ENCODE peak calls at places on chromosomes 5 and 9, in six cellular contexts. One of them, this sample, is unnamed.

GRCh38 chr9:31347082-31347617 is 1037.3 kb upstream of the ACO1 start:
- DNase-seq in CD8-positive, alpha-beta T cell: peak; percentile 22
- DNase-seq in CD14-positive monocyte: no peak
- DNase-seq in IMR-90: no peak
- DNase-seq in endothelial cell: peak; percentile 10
- DNase-seq in left ventricle myocardium inferior: no peak
- DNase-seq in this sample: no peak

GRCh38 chr5:127210082-127210481 is 80.5 kb upstream of the MEGF10 start:
- DNase-seq in CD8-positive, alpha-beta T cell: no peak
- DNase-seq in CD14-positive monocyte: no peak
- DNase-seq in IMR-90: no peak
- DNase-seq in endothelial cell: no peak
- DNase-seq in left ventricle myocardium inferior: no peak
- DNase-seq in this sample: no peak

GRCh38 chr9:68560131-68560844 is 19.6 kb upstream of the TMEM252 start:
- DNase-seq in CD8-positive, alpha-beta T cell: no peak
- DNase-seq in CD14-positive monocyte: peak; percentile 97
- DNase-seq in IMR-90: peak; percentile 84
- DNase-seq in endothelial cell: peak; percentile 63
- DNase-seq in left ventricle myocardium inferior: peak; percentile 44
- DNase-seq in this sample: peak; percentile 36

GRCh38 chr5:135230326-135230925 is 168.6 kb downstream of the MACROH2A1 start:
- DNase-seq in CD8-positive, alpha-beta T cell: no peak
- DNase-seq in CD14-positive monocyte: peak; percentile 64
- DNase-seq in IMR-90: peak; percentile 78
- DNase-seq in endothelial cell: no peak
- DNase-seq in left ventricle myocardium inferior: peak; percentile 53
- DNase-seq in this sample: no peak

GRCh38 chr9:4923580-4924544 is 61.2 kb upstream of the JAK2 start:
- DNase-seq in CD8-positive, alpha-beta T cell: no peak
- DNase-seq in CD14-positive monocyte: no peak
- DNase-seq in IMR-90: peak; percentile 44
- DNase-seq in endothelial cell: no peak
- DNase-seq in left ventricle myocardium inferior: no peak
- DNase-seq in this sample: no peak

GRCh38 chr9:100619194-100619593 is 41.3 kb downstream of the CAVIN4 start:
- DNase-seq in CD8-positive, alpha-beta T cell: no peak
- DNase-seq in CD14-positive monocyte: no peak
- DNase-seq in IMR-90: no peak
- DNase-seq in endothelial cell: no peak
- DNase-seq in left ventricle myocardium inferior: no peak
- DNase-seq in this sample: no peak

GRCh38 chr9:81717061-81717746 is 27.9 kb upstream of the TLE1 start:
- DNase-seq in CD8-positive, alpha-beta T cell: no peak
- DNase-seq in CD14-positive monocyte: no peak
- DNase-seq in IMR-90: no peak
- DNase-seq in endothelial cell: no peak
- DNase-seq in left ventricle myocardium inferior: no peak
- DNase-seq in this sample: no peak

GRCh38 chr5:65702036-65702435 is 19.9 kb downstream of the SGTB start:
- DNase-seq in CD8-positive, alpha-beta T cell: no peak
- DNase-seq in CD14-positive monocyte: no peak
- DNase-seq in IMR-90: no peak
- DNase-seq in endothelial cell: no peak
- DNase-seq in left ventricle myocardium inferior: no peak
- DNase-seq in this sample: no peak

GRCh38 chr5:35608881-35609779 is 8.5 kb upstream of the SPEF2 start:
- DNase-seq in CD8-positive, alpha-beta T cell: no peak
- DNase-seq in CD14-positive monocyte: no peak
- DNase-seq in IMR-90: no peak
- DNase-seq in endothelial cell: no peak
- DNase-seq in left ventricle myocardium inferior: no peak
- DNase-seq in this sample: no peak

GRCh38 chr5:115170128-115170923 is 618 bp upstream of the TRIM36 start:
- DNase-seq in CD8-positive, alpha-beta T cell: no peak
- DNase-seq in CD14-positive monocyte: no peak
- DNase-seq in IMR-90: peak; percentile 1
- DNase-seq in endothelial cell: peak; percentile 40
- DNase-seq in left ventricle myocardium inferior: no peak
- DNase-seq in this sample: peak; percentile 32

DNA sequence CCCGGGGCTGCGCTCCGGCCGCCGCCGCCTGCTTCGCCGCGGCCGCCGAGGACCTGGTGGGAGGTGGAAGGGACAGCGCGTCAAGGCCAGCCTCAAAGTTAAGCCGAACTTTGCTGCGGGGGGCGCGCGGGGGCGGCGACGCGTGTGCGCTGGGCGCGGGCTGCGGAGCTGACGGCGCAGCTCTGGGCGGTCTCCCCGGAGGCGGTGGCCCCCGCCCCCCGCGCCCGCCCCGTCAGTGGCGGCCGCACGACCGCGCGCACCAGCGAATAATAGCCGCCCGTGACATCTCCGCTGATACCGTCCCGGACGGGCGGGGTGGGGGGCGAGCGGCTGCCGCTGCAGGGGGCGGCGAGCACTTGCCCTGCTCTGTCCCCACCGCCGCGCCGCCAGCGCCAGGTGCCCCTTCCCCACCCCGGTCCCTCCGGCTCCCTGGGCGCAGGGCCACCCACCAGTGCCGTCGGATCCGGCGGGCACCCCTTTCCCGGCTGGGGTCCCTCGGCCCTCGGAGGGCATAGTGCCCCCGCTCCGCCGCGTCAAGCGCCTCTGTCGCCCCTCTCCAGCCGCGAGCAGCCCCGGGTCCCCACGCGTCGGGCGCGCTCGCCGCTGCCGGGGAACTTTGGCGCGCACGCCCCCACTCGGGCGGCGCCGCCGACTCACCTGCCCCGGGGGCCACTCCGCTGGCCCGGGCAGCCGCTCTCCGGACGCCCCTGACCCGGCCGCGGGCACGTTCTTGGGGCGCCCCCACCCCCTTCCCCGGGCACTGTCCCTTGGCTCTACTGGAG is 772 bp upstream of the FAM78A start:
- DNase-seq in CD8-positive, alpha-beta T cell: peak; percentile 57
- DNase-seq in CD14-positive monocyte: no peak
- DNase-seq in IMR-90: no peak
- DNase-seq in endothelial cell: no peak
- DNase-seq in left ventricle myocardium inferior: no peak
- DNase-seq in this sample: no peak
- TF ChIP-seq CTCF in CD8-positive, alpha-beta T cell: no peak
- TF ChIP-seq CTCF in CD14-positive monocyte: no peak
- TF ChIP-seq CTCF in IMR-90: no peak
- TF ChIP-seq CTCF in endothelial cell: no peak
- TF ChIP-seq CTCF in left ventricle myocardium inferior: peak; percentile 16
- TF ChIP-seq CTCF in this sample: no peak

DNA sequence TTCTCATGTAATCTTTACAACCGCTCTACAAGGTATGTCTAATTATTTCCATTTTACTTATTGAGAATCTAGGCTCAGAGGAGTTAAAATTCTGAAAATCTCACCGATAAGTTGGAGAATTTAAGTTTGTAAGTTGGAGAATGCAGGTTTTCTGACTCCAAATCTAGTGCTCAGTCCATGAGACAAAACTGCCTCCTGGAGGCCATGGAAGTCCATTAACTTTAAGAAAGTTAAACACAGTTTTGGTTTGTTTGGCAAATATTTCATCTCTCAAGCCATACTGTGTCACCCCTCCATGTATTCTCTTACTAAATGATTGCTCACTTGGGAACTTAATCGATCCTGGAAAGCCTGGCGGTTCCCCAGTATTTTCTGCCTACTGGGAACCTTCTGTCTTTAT is 52.6 kb downstream of the INIP start:
- DNase-seq in CD8-positive, alpha-beta T cell: no peak
- DNase-seq in CD14-positive monocyte: no peak
- DNase-seq in IMR-90: peak; percentile 47
- DNase-seq in endothelial cell: no peak
- DNase-seq in left ventricle myocardium inferior: no peak
- DNase-seq in this sample: no peak
- TF ChIP-seq CTCF in CD8-positive, alpha-beta T cell: no peak
- TF ChIP-seq CTCF in CD14-positive monocyte: no peak
- TF ChIP-seq CTCF in IMR-90: peak; percentile 49
- TF ChIP-seq CTCF in endothelial cell: no peak
- TF ChIP-seq CTCF in left ventricle myocardium inferior: peak; percentile 21
- TF ChIP-seq CTCF in this sample: no peak

DNA sequence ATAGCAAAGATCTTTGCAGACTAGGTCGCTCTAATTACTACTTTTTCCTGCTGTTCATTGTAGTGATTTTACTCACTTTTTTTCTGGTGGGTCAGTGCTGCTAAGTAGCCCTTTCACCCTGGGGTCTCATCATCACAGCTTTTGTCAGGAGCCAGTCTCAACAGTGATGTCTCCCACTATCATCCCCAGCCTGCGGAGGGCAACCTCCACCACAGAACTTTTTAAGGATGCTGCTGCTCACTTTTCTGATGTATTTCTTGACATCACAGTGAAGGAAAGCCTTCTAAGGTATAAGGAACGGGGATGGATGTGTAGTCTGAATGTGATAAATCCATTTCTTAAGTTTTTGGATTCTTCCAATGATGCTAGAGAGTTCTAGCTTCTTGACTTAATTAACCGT is 242.5 kb upstream of the RIOK2 start:
- DNase-seq in CD8-positive, alpha-beta T cell: no peak
- DNase-seq in CD14-positive monocyte: no peak
- DNase-seq in IMR-90: peak; percentile 16
- DNase-seq in endothelial cell: peak; percentile 28
- DNase-seq in left ventricle myocardium inferior: no peak
- DNase-seq in this sample: no peak
- TF ChIP-seq CTCF in CD8-positive, alpha-beta T cell: no peak
- TF ChIP-seq CTCF in CD14-positive monocyte: no peak
- TF ChIP-seq CTCF in IMR-90: peak; percentile 42
- TF ChIP-seq CTCF in endothelial cell: no peak
- TF ChIP-seq CTCF in left ventricle myocardium inferior: peak; percentile 35
- TF ChIP-seq CTCF in this sample: no peak

DNA sequence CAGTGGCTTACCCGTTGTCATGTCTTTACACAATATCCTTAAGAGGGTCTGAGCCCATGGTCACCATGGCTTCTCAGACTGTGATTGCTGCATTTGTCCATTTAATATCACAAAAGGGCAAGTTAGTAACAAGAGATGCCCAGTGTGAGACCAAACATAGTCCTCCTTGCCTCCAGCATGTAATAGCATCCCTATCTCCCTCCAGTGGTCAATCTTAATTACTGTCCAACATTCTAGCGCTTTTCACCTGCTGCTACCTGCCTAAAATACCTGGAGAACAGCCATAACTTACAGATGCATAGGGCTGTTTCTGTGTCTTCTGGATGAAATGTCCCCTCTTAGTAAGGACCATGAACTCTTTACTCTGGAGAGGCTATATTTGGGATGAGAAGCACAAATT is 267.2 kb upstream of the DAB2 start:
- DNase-seq in CD8-positive, alpha-beta T cell: no peak
- DNase-seq in CD14-positive monocyte: no peak
- DNase-seq in IMR-90: no peak
- DNase-seq in endothelial cell: no peak
- DNase-seq in left ventricle myocardium inferior: no peak
- DNase-seq in this sample: no peak
- TF ChIP-seq CTCF in CD8-positive, alpha-beta T cell: no peak
- TF ChIP-seq CTCF in CD14-positive monocyte: no peak
- TF ChIP-seq CTCF in IMR-90: no peak
- TF ChIP-seq CTCF in endothelial cell: peak; percentile 29
- TF ChIP-seq CTCF in left ventricle myocardium inferior: no peak
- TF ChIP-seq CTCF in this sample: no peak

GRCh38 chr5:180848878-180849277 is 12.2 kb downstream of the ZFP62 start:
- DNase-seq in CD8-positive, alpha-beta T cell: no peak
- DNase-seq in CD14-positive monocyte: no peak
- DNase-seq in IMR-90: no peak
- DNase-seq in endothelial cell: no peak
- DNase-seq in left ventricle myocardium inferior: no peak
- DNase-seq in this sample: no peak
- TF ChIP-seq CTCF in CD8-positive, alpha-beta T cell: no peak
- TF ChIP-seq CTCF in CD14-positive monocyte: peak; percentile 15
- TF ChIP-seq CTCF in IMR-90: no peak
- TF ChIP-seq CTCF in endothelial cell: no peak
- TF ChIP-seq CTCF in left ventricle myocardium inferior: no peak
- TF ChIP-seq CTCF in this sample: no peak

GRCh38 chr5:175640108-175640507 is 17.8 kb upstream of the HRH2 start:
- DNase-seq in CD8-positive, alpha-beta T cell: no peak
- DNase-seq in CD14-positive monocyte: no peak
- DNase-seq in IMR-90: no peak
- DNase-seq in endothelial cell: no peak
- DNase-seq in left ventricle myocardium inferior: no peak
- DNase-seq in this sample: no peak

GRCh38 chr5:175638305-175638704 is 19.6 kb upstream of the HRH2 start:
- DNase-seq in CD8-positive, alpha-beta T cell: no peak
- DNase-seq in CD14-positive monocyte: no peak
- DNase-seq in IMR-90: no peak
- DNase-seq in endothelial cell: no peak
- DNase-seq in left ventricle myocardium inferior: no peak
- DNase-seq in this sample: no peak

GRCh38 chr5:175642998-175643397 is 14.9 kb upstream of the HRH2 start:
- DNase-seq in CD8-positive, alpha-beta T cell: no peak
- DNase-seq in CD14-positive monocyte: no peak
- DNase-seq in IMR-90: no peak
- DNase-seq in endothelial cell: no peak
- DNase-seq in left ventricle myocardium inferior: no peak
- DNase-seq in this sample: no peak
- TF ChIP-seq CTCF in CD8-positive, alpha-beta T cell: no peak
- TF ChIP-seq CTCF in CD14-positive monocyte: no peak
- TF ChIP-seq CTCF in IMR-90: no peak
- TF ChIP-seq CTCF in endothelial cell: no peak
- TF ChIP-seq CTCF in left ventricle myocardium inferior: no peak
- TF ChIP-seq CTCF in this sample: no peak

GRCh38 chr5:97297063-97297715 is 114.1 kb upstream of the RIOK2 start:
- DNase-seq in CD8-positive, alpha-beta T cell: no peak
- DNase-seq in CD14-positive monocyte: no peak
- DNase-seq in IMR-90: peak; percentile 23
- DNase-seq in endothelial cell: peak; percentile 39
- DNase-seq in left ventricle myocardium inferior: no peak
- DNase-seq in this sample: no peak
- TF ChIP-seq CTCF in CD8-positive, alpha-beta T cell: no peak
- TF ChIP-seq CTCF in CD14-positive monocyte: no peak
- TF ChIP-seq CTCF in IMR-90: peak; percentile 54
- TF ChIP-seq CTCF in endothelial cell: peak; percentile 32
- TF ChIP-seq CTCF in left ventricle myocardium inferior: peak; percentile 29
- TF ChIP-seq CTCF in this sample: no peak

GRCh38 chr9:124410321-124410913 is 4.8 kb downstream of the PSMB7 start:
- DNase-seq in CD8-positive, alpha-beta T cell: no peak
- DNase-seq in CD14-positive monocyte: no peak
- DNase-seq in IMR-90: no peak
- DNase-seq in endothelial cell: no peak
- DNase-seq in left ventricle myocardium inferior: no peak
- DNase-seq in this sample: no peak
- TF ChIP-seq CTCF in CD8-positive, alpha-beta T cell: peak; percentile 50
- TF ChIP-seq CTCF in CD14-positive monocyte: peak; percentile 57
- TF ChIP-seq CTCF in IMR-90: peak; percentile 43
- TF ChIP-seq CTCF in endothelial cell: peak; percentile 74
- TF ChIP-seq CTCF in left ventricle myocardium inferior: peak; percentile 35
- TF ChIP-seq CTCF in this sample: no peak

GRCh38 chr9:114263853-114264510 is 58.9 kb upstream of the ORM1 start:
- DNase-seq in CD8-positive, alpha-beta T cell: no peak
- DNase-seq in CD14-positive monocyte: no peak
- DNase-seq in IMR-90: no peak
- DNase-seq in endothelial cell: peak; percentile 20
- DNase-seq in left ventricle myocardium inferior: no peak
- DNase-seq in this sample: no peak
- TF ChIP-seq CTCF in CD8-positive, alpha-beta T cell: no peak
- TF ChIP-seq CTCF in CD14-positive monocyte: no peak
- TF ChIP-seq CTCF in IMR-90: peak; percentile 34
- TF ChIP-seq CTCF in endothelial cell: no peak
- TF ChIP-seq CTCF in left ventricle myocardium inferior: peak; percentile 40
- TF ChIP-seq CTCF in this sample: no peak

GRCh38 chr5:128328479-128328878 is 209.6 kb downstream of the FBN2 start:
- DNase-seq in CD8-positive, alpha-beta T cell: no peak
- DNase-seq in CD14-positive monocyte: no peak
- DNase-seq in IMR-90: no peak
- DNase-seq in endothelial cell: no peak
- DNase-seq in left ventricle myocardium inferior: no peak
- DNase-seq in this sample: no peak
- TF ChIP-seq CTCF in CD8-positive, alpha-beta T cell: no peak
- TF ChIP-seq CTCF in CD14-positive monocyte: no peak
- TF ChIP-seq CTCF in IMR-90: no peak
- TF ChIP-seq CTCF in endothelial cell: no peak
- TF ChIP-seq CTCF in left ventricle myocardium inferior: no peak
- TF ChIP-seq CTCF in this sample: no peak